ENCODE peak calls at places on chromosomes 3 and 15, in eight cellular contexts. W, N, Q, M, Y, S, X and U are unnamed samples.

GRCh38 chr3:69784854-69785523 is 45.7 kb downstream of the MITF start:
- DNase-seq in Q (peak; percentile 59), X (no peak), S (peak; percentile 86), M (no peak), N (peak; percentile 85), W (peak; percentile 76), Y (peak; percentile 61), U (no peak)

GRCh38 chr3:109977903-109978302 is 640.6 kb upstream of the DPPA4 start:
- DNase-seq in X (no peak), N (no peak), Q (no peak), W (no peak), Y (no peak), M (no peak), S (no peak), U (peak; percentile 45)

GRCh38 chr3:42762046-42762724 is 10.9 kb downstream of the CCDC13 start:
- DNase-seq in Q (no peak), M (peak; percentile 90), S (peak; percentile 52), W (no peak), N (no peak), Y (no peak), X (no peak), U (no peak)

GRCh38 chr3:129888739-129889138 is 4.8 kb downstream of the TMCC1 start:
- DNase-seq in N (peak; percentile 96), S (no peak), Q (no peak), Y (peak; percentile 80), X (no peak), W (no peak), M (no peak), U (no peak)

GRCh38 chr3:4712109-4712508 is 219.0 kb downstream of the ITPR1 start:
- DNase-seq in W (no peak), S (no peak), N (peak; percentile 90), Q (no peak), X (no peak), M (peak; percentile 28), Y (no peak), U (no peak)

GRCh38 chr3:149020839-149021252 is 29.5 kb downstream of the GYG1 start:
- DNase-seq in Q (no peak), N (no peak), Y (no peak), M (no peak), W (no peak), S (no peak), X (peak; percentile 12), U (peak; percentile 49)

GRCh38 chr3:152684279-152684678 is 150.7 kb upstream of the P2RY1 start:
- DNase-seq in M (no peak), W (no peak), S (no peak), Q (no peak), X (no peak), Y (no peak), N (no peak), U (no peak)

GRCh38 chr3:150765949-150766720 is 3.2 kb upstream of the SIAH2 start:
- DNase-seq in Y (no peak), M (peak; percentile 66), X (no peak), Q (no peak), N (peak; percentile 60), W (no peak), S (no peak), U (peak; percentile 59)

GRCh38 chr3:29324180-29324651 is 43.3 kb downstream of the RBMS3 start:
- DNase-seq in W (peak; percentile 38), S (peak; percentile 68), Q (peak; percentile 72), M (no peak), N (peak; percentile 84), X (no peak), Y (no peak), U (no peak)

GRCh38 chr3:4570840-4571621 is 77.9 kb downstream of the ITPR1 start:
- DNase-seq in Q (no peak), N (no peak), M (no peak), X (no peak), W (no peak), Y (no peak), S (no peak), U (no peak)

GRCh38 chr3:34863485-34863884 is 775.8 kb upstream of the ARPP21 start:
- DNase-seq in X (no peak), Q (no peak), S (no peak), N (no peak), W (no peak), M (no peak), Y (no peak), U (no peak)

GRCh38 chr3:153169793-153170386 is 7.9 kb downstream of the RAP2B start:
- DNase-seq in S (no peak), W (no peak), X (no peak), Q (no peak), N (no peak), Y (no peak), M (no peak), U (no peak)

GRCh38 chr3:12381199-12381598 is 92.3 kb downstream of the PPARG start:
- DNase-seq in X (no peak), Y (no peak), M (no peak), Q (no peak), S (no peak), W (no peak), N (no peak), U (no peak)

GRCh38 chr15:58052334-58052733 is 13.2 kb downstream of the ALDH1A2 start:
- DNase-seq in M (no peak), Y (no peak), W (no peak), N (no peak), S (no peak), Q (no peak), X (no peak), U (no peak)

GRCh38 chr3:14431928-14432834 is 29.8 kb downstream of the SLC6A6 start:
- DNase-seq in M (peak; percentile 96), N (peak; percentile 55), W (peak; percentile 92), Y (peak; percentile 83), S (peak; percentile 92), X (peak; percentile 81), Q (peak; percentile 84), U (peak; percentile 93)

GRCh38 chr3:149647285-149647684 is 10.5 kb downstream of the WWTR1 start:
- DNase-seq in X (no peak), S (no peak), Q (no peak), M (no peak), N (no peak), Y (no peak), W (no peak), U (no peak)

GRCh38 chr3:152335273-152335672 is 66.5 kb downstream of the MBNL1 start:
- DNase-seq in Y (no peak), Q (no peak), S (no peak), N (no peak), M (no peak), W (no peak), X (no peak), U (no peak)

GRCh38 chr3:43345877-43346276 is 59.5 kb downstream of the SNRK start:
- DNase-seq in Y (no peak), X (no peak), M (no peak), N (peak; percentile 68), Q (no peak), W (no peak), S (no peak), U (no peak)

GRCh38 chr3:142536519-142536918 is 42.0 kb downstream of the ATR start:
- DNase-seq in S (no peak), N (no peak), Y (no peak), Q (no peak), M (no peak), W (no peak), X (no peak), U (no peak)